ENCODE peak calls at places on chromosomes 16 and 17, in six cellular contexts. One of them, this sample, is unnamed.

GRCh38 chr16:67283039-67283825 is 3.9 kb downstream of the PLEKHG4 start:
- DNase-seq in astrocyte of the cerebellum: no peak
- DNase-seq in heart right ventricle: no peak
- DNase-seq in heart left ventricle: no peak
- DNase-seq in tibial artery: no peak
- DNase-seq in gastrocnemius medialis: no peak
- DNase-seq in this sample: peak

GRCh38 chr16:56793504-56793903 is 63.6 kb downstream of the NUP93 start:
- DNase-seq in heart left ventricle: no peak
- DNase-seq in heart right ventricle: no peak
- DNase-seq in tibial artery: no peak
- DNase-seq in gastrocnemius medialis: no peak
- DNase-seq in astrocyte of the cerebellum: peak
- DNase-seq in this sample: peak

GRCh38 chr16:27208809-27209208 is 5.5 kb downstream of the KDM8 start:
- DNase-seq in astrocyte of the cerebellum: peak
- DNase-seq in gastrocnemius medialis: no peak
- DNase-seq in tibial artery: no peak
- DNase-seq in heart right ventricle: no peak
- DNase-seq in heart left ventricle: no peak
- DNase-seq in this sample: no peak

GRCh38 chr17:61574542-61575351 is 16.3 kb downstream of the NACA2 start:
- DNase-seq in heart left ventricle: no peak
- DNase-seq in heart right ventricle: no peak
- DNase-seq in tibial artery: no peak
- DNase-seq in astrocyte of the cerebellum: peak
- DNase-seq in gastrocnemius medialis: no peak
- DNase-seq in this sample: peak

GRCh38 chr17:69358688-69359596 is 32.0 kb upstream of the ABCA5 start:
- DNase-seq in heart left ventricle: no peak
- DNase-seq in gastrocnemius medialis: no peak
- DNase-seq in tibial artery: no peak
- DNase-seq in astrocyte of the cerebellum: no peak
- DNase-seq in heart right ventricle: no peak
- DNase-seq in this sample: peak

GRCh38 chr16:77581706-77582105 is 140.6 kb upstream of the NUDT7 start:
- DNase-seq in gastrocnemius medialis: no peak
- DNase-seq in heart right ventricle: no peak
- DNase-seq in astrocyte of the cerebellum: no peak
- DNase-seq in heart left ventricle: no peak
- DNase-seq in tibial artery: no peak
- DNase-seq in this sample: no peak

GRCh38 chr17:61394630-61395408 is 4.8 kb upstream of the TBX2 start:
- DNase-seq in heart left ventricle: no peak
- DNase-seq in gastrocnemius medialis: no peak
- DNase-seq in astrocyte of the cerebellum: no peak
- DNase-seq in heart right ventricle: no peak
- DNase-seq in tibial artery: no peak
- DNase-seq in this sample: no peak

GRCh38 chr17:62965149-62965648 is 836 bp upstream of the TANC2 start:
- DNase-seq in tibial artery: no peak
- DNase-seq in heart right ventricle: no peak
- DNase-seq in heart left ventricle: no peak
- DNase-seq in gastrocnemius medialis: no peak
- DNase-seq in astrocyte of the cerebellum: no peak
- DNase-seq in this sample: no peak

GRCh38 chr16:86396318-86396882 is 113.9 kb upstream of the FOXF1 start:
- DNase-seq in heart right ventricle: no peak
- DNase-seq in tibial artery: no peak
- DNase-seq in gastrocnemius medialis: no peak
- DNase-seq in heart left ventricle: no peak
- DNase-seq in astrocyte of the cerebellum: peak
- DNase-seq in this sample: no peak

GRCh38 chr17:32487460-32488176 is 825 bp downstream of the CDK5R1 start:
- DNase-seq in heart right ventricle: no peak
- DNase-seq in heart left ventricle: peak
- DNase-seq in gastrocnemius medialis: no peak
- DNase-seq in astrocyte of the cerebellum: no peak
- DNase-seq in tibial artery: no peak
- DNase-seq in this sample: peak

GRCh38 chr16:11094838-11095565 is 150.6 kb downstream of the CLEC16A start:
- DNase-seq in tibial artery: no peak
- DNase-seq in heart right ventricle: no peak
- DNase-seq in heart left ventricle: no peak
- DNase-seq in gastrocnemius medialis: no peak
- DNase-seq in astrocyte of the cerebellum: no peak
- DNase-seq in this sample: no peak

GRCh38 chr17:39722965-39723848 is 7.1 kb downstream of the MIEN1 start:
- DNase-seq in heart left ventricle: no peak
- DNase-seq in heart right ventricle: no peak
- DNase-seq in gastrocnemius medialis: no peak
- DNase-seq in tibial artery: no peak
- DNase-seq in astrocyte of the cerebellum: no peak
- DNase-seq in this sample: peak

GRCh38 chr17:10702574-10702973 is 5.2 kb downstream of the ADPRM start:
- DNase-seq in astrocyte of the cerebellum: no peak
- DNase-seq in heart left ventricle: no peak
- DNase-seq in tibial artery: no peak
- DNase-seq in gastrocnemius medialis: no peak
- DNase-seq in heart right ventricle: no peak
- DNase-seq in this sample: no peak

GRCh38 chr16:17277981-17278381 is 192.8 kb downstream of the XYLT1 start:
- DNase-seq in heart right ventricle: peak
- DNase-seq in tibial artery: no peak
- DNase-seq in gastrocnemius medialis: no peak
- DNase-seq in astrocyte of the cerebellum: no peak
- DNase-seq in heart left ventricle: peak
- DNase-seq in this sample: no peak

GRCh38 chr17:73401911-73402310 is 90.1 kb upstream of the CDC42EP4 start:
- DNase-seq in tibial artery: no peak
- DNase-seq in astrocyte of the cerebellum: peak
- DNase-seq in gastrocnemius medialis: no peak
- DNase-seq in heart right ventricle: peak
- DNase-seq in heart left ventricle: peak
- DNase-seq in this sample: no peak

GRCh38 chr16:21211486-21211885 is at the start of gene ZP2:
- DNase-seq in astrocyte of the cerebellum: no peak
- DNase-seq in tibial artery: no peak
- DNase-seq in heart right ventricle: no peak
- DNase-seq in gastrocnemius medialis: no peak
- DNase-seq in heart left ventricle: no peak
- DNase-seq in this sample: no peak

GRCh38 chr16:31458073-31458834 is 1.0 kb upstream of the ARMC5 start:
- DNase-seq in heart right ventricle: peak
- DNase-seq in tibial artery: peak
- DNase-seq in heart left ventricle: no peak
- DNase-seq in gastrocnemius medialis: peak
- DNase-seq in astrocyte of the cerebellum: no peak
- DNase-seq in this sample: peak

GRCh38 chr16:49651980-49652379 is 203.9 kb downstream of the ZNF423 start:
- DNase-seq in gastrocnemius medialis: no peak
- DNase-seq in tibial artery: no peak
- DNase-seq in heart left ventricle: peak
- DNase-seq in heart right ventricle: no peak
- DNase-seq in astrocyte of the cerebellum: no peak
- DNase-seq in this sample: no peak

GRCh38 chr17:31389673-31390381 is 1.6 kb upstream of the RAB11FIP4 start:
- DNase-seq in heart right ventricle: no peak
- DNase-seq in gastrocnemius medialis: no peak
- DNase-seq in tibial artery: no peak
- DNase-seq in heart left ventricle: no peak
- DNase-seq in astrocyte of the cerebellum: no peak
- DNase-seq in this sample: no peak

GRCh38 chr17:38585805-38586529 is 19.8 kb downstream of the SRCIN1 start:
- DNase-seq in tibial artery: no peak
- DNase-seq in astrocyte of the cerebellum: no peak
- DNase-seq in gastrocnemius medialis: no peak
- DNase-seq in heart left ventricle: no peak
- DNase-seq in heart right ventricle: no peak
- DNase-seq in this sample: no peak

GRCh38 chr17:45143767-45144198 is 4.5 kb upstream of the HEXIM1 start:
- DNase-seq in heart right ventricle: peak
- DNase-seq in heart left ventricle: peak
- DNase-seq in gastrocnemius medialis: peak
- DNase-seq in astrocyte of the cerebellum: no peak
- DNase-seq in tibial artery: peak
- DNase-seq in this sample: peak

GRCh38 chr17:67657596-67657995 is 60.1 kb upstream of the NOL11 start:
- DNase-seq in heart left ventricle: no peak
- DNase-seq in gastrocnemius medialis: no peak
- DNase-seq in astrocyte of the cerebellum: no peak
- DNase-seq in heart right ventricle: no peak
- DNase-seq in tibial artery: no peak
- DNase-seq in this sample: no peak
- H3K4me3 ChIP-seq in heart left ventricle: no peak
- H3K4me3 ChIP-seq in gastrocnemius medialis: no peak
- H3K4me3 ChIP-seq in astrocyte of the cerebellum: no peak
- H3K4me3 ChIP-seq in heart right ventricle: no peak
- H3K4me3 ChIP-seq in tibial artery: no peak
- H3K4me3 ChIP-seq in this sample: no peak

GRCh38 chr16:70455910-70456309 is 1.5 kb downstream of the FCSK start:
- DNase-seq in gastrocnemius medialis: no peak
- DNase-seq in heart left ventricle: no peak
- DNase-seq in tibial artery: no peak
- DNase-seq in heart right ventricle: no peak
- DNase-seq in astrocyte of the cerebellum: no peak
- DNase-seq in this sample: no peak

GRCh38 chr16:70457446-70457845 is 3.1 kb downstream of the FCSK start:
- DNase-seq in astrocyte of the cerebellum: no peak
- DNase-seq in heart right ventricle: no peak
- DNase-seq in heart left ventricle: no peak
- DNase-seq in gastrocnemius medialis: no peak
- DNase-seq in tibial artery: no peak
- DNase-seq in this sample: no peak

GRCh38 chr16:70453117-70453890 is 1.1 kb upstream of the FCSK start:
- DNase-seq in heart left ventricle: no peak
- DNase-seq in heart right ventricle: no peak
- DNase-seq in astrocyte of the cerebellum: no peak
- DNase-seq in gastrocnemius medialis: no peak
- DNase-seq in tibial artery: no peak
- DNase-seq in this sample: no peak

GRCh38 chr16:70453891-70454220 is 539 bp upstream of the FCSK start:
- DNase-seq in heart left ventricle: no peak
- DNase-seq in astrocyte of the cerebellum: no peak
- DNase-seq in gastrocnemius medialis: no peak
- DNase-seq in tibial artery: no peak
- DNase-seq in heart right ventricle: no peak
- DNase-seq in this sample: peak

DNA sequence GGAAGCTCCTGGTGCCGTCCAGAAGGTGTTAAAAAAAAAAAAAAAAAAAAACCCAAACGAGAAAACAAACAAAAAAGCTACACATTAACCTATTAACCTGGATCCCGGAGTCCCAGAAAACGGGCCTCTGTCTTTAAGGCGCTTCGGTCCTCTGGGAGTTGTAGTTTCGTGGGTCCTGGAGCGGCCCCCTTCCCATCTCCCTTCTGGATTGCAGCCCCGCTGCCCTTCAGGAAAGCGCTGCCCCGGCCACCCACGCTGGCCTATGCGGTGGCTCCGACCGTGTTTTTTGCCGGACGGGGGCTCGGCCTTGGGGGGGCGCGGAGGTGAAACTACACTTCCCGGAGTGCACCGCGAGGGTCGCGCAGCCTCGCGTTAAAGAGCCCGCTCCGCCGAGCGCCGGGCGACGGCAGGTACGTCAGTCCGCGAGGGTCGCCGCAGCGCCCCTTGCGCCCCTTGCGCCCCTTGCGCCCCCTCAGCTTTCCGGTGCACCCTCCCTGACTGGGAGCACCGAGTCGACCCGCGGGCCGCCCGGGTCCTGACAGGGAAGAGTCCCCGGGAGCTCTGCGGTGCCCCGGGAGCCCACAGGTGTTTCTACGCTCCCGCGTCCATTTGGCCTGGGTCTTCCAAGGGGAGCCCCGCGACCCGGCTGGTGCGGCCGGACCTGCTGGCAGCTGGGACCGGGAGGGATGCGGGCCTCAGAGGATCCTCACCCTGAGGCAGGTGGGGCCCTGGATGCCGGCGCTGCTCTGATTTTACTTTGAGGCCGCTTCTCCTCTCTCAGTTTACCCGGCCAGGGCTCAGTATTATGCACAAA is at the start of gene FCSK:
- DNase-seq in heart right ventricle: peak
- DNase-seq in gastrocnemius medialis: peak
- DNase-seq in heart left ventricle: peak
- DNase-seq in astrocyte of the cerebellum: no peak
- DNase-seq in tibial artery: no peak
- DNase-seq in this sample: peak
- TF ChIP-seq CTCF in heart right ventricle: peak
- TF ChIP-seq CTCF in gastrocnemius medialis: no peak
- TF ChIP-seq CTCF in heart left ventricle: no peak
- TF ChIP-seq CTCF in astrocyte of the cerebellum: no peak
- TF ChIP-seq CTCF in tibial artery: peak
- TF ChIP-seq CTCF in this sample: no peak

DNA sequence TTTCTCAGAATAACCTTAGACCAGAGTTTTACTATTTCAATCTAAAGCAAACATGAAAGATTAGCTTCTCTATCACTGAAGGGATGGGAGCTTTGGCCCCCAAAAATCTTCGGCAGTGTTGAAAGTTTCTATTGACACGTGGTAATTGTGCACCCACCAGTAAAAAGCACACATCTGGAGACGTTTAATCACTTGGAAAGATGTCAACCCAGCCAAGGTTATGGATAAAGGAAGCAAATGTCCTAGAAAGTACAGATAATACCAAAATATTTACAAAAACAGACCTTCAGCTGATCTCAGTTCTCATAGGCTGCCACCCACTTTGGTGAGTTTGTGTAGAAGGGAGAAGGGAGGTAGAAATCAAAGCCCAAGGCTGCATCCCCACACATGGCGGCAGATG is 5.3 kb downstream of the MYCBPAP start:
- DNase-seq in gastrocnemius medialis: no peak
- DNase-seq in heart right ventricle: no peak
- DNase-seq in tibial artery: no peak
- DNase-seq in heart left ventricle: no peak
- DNase-seq in astrocyte of the cerebellum: no peak
- DNase-seq in this sample: no peak
- H3K4me3 ChIP-seq in gastrocnemius medialis: no peak
- H3K4me3 ChIP-seq in heart right ventricle: no peak
- H3K4me3 ChIP-seq in tibial artery: no peak
- H3K4me3 ChIP-seq in heart left ventricle: no peak
- H3K4me3 ChIP-seq in astrocyte of the cerebellum: no peak
- H3K4me3 ChIP-seq in this sample: no peak

GRCh38 chr17:44121206-44121605 is 2.2 kb downstream of the HDAC5 start:
- DNase-seq in heart left ventricle: no peak
- DNase-seq in astrocyte of the cerebellum: no peak
- DNase-seq in heart right ventricle: no peak
- DNase-seq in gastrocnemius medialis: no peak
- DNase-seq in tibial artery: no peak
- DNase-seq in this sample: no peak

GRCh38 chr17:44122825-44123355 is 551 bp downstream of the HDAC5 start:
- DNase-seq in heart left ventricle: no peak
- DNase-seq in heart right ventricle: no peak
- DNase-seq in tibial artery: no peak
- DNase-seq in gastrocnemius medialis: no peak
- DNase-seq in astrocyte of the cerebellum: no peak
- DNase-seq in this sample: no peak

GRCh38 chr17:44124118-44124438 is 637 bp upstream of the HDAC5 start:
- DNase-seq in gastrocnemius medialis: no peak
- DNase-seq in heart right ventricle: no peak
- DNase-seq in astrocyte of the cerebellum: no peak
- DNase-seq in tibial artery: no peak
- DNase-seq in heart left ventricle: no peak
- DNase-seq in this sample: no peak

GRCh38 chr17:44121997-44122824 is 1.2 kb downstream of the HDAC5 start:
- DNase-seq in gastrocnemius medialis: no peak
- DNase-seq in heart left ventricle: no peak
- DNase-seq in heart right ventricle: no peak
- DNase-seq in astrocyte of the cerebellum: no peak
- DNase-seq in tibial artery: no peak
- DNase-seq in this sample: no peak

GRCh38 chr17:44123356-44124117 is at the start of gene HDAC5:
- DNase-seq in astrocyte of the cerebellum: peak
- DNase-seq in tibial artery: peak
- DNase-seq in heart left ventricle: peak
- DNase-seq in heart right ventricle: peak
- DNase-seq in gastrocnemius medialis: peak
- DNase-seq in this sample: peak
- TF ChIP-seq CTCF in astrocyte of the cerebellum: peak
- TF ChIP-seq CTCF in tibial artery: peak
- TF ChIP-seq CTCF in heart left ventricle: peak
- TF ChIP-seq CTCF in heart right ventricle: peak
- TF ChIP-seq CTCF in gastrocnemius medialis: peak
- TF ChIP-seq CTCF in this sample: peak